ENCODE peak calls at places on chromosomes 1 and 21, in five cellular contexts. G is HCT116, E is H1, F is K562, V is HepG2. C is an unnamed sample.

GRCh38 chr1:53070621-53071020 is 8.6 kb downstream of the PODN start:
- DNase-seq in G (no peak), E (no peak), F (no peak), V (no peak), C (no peak)

GRCh38 chr1:36965301-36966159 is 68.8 kb downstream of the GRIK3 start:
- DNase-seq in G (no peak), E (no peak), F (no peak), V (no peak), C (no peak)

GRCh38 chr1:212814989-212815388 is 23.3 kb downstream of the TATDN3 start:
- DNase-seq in G (no peak), E (no peak), F (peak; percentile 28), V (peak; percentile 25), C (no peak)

GRCh38 chr1:186183219-186183618 is 191.8 kb downstream of the TPR start:
- DNase-seq in G (peak; percentile 33), E (no peak), F (no peak), V (no peak), C (no peak)

GRCh38 chr1:52695627-52696026 is 2.5 kb downstream of the COA7 start:
- DNase-seq in G (no peak), E (no peak), F (no peak), V (no peak), C (no peak)

GRCh38 chr1:154154534-154155181 is at the start of gene NUP210L:
- DNase-seq in G (no peak), E (peak; percentile 23), F (peak; percentile 38), V (no peak), C (no peak)

GRCh38 chr1:170415734-170416372 is 116.1 kb upstream of the GORAB start:
- DNase-seq in G (no peak), E (no peak), F (no peak), V (no peak), C (no peak)

GRCh38 chr1:245874942-245875580 is 632.0 kb downstream of the SMYD3 start:
- DNase-seq in G (no peak), E (no peak), F (peak; percentile 92), V (no peak), C (no peak)

GRCh38 chr1:217133958-217134856 is 411.0 kb upstream of the ESRRG start:
- DNase-seq in G (no peak), E (no peak), F (no peak), V (no peak), C (no peak)

GRCh38 chr1:152047607-152047953 is 10.8 kb upstream of the S100A11 start:
- DNase-seq in G (peak; percentile 89), E (no peak), F (no peak), V (no peak), C (no peak)

GRCh38 chr1:11790101-11790879 is 15.5 kb downstream of the MTHFR start:
- DNase-seq in G (no peak), E (no peak), F (no peak), V (no peak), C (no peak)

GRCh38 chr1:244603498-244603897 is 49.4 kb upstream of the DESI2 start:
- DNase-seq in G (peak; percentile 13), E (no peak), F (peak; percentile 42), V (peak; percentile 7), C (no peak)

GRCh38 chr1:59105548-59106507 is 191.1 kb upstream of the FGGY start:
- DNase-seq in G (no peak), E (no peak), F (no peak), V (no peak), C (no peak)

GRCh38 chr1:2396476-2396875 is 4.8 kb downstream of the RER1 start:
- DNase-seq in G (no peak), E (no peak), F (no peak), V (no peak), C (no peak)

GRCh38 chr21:31728191-31728590 is 3.7 kb downstream of the SCAF4 start:
- DNase-seq in G (no peak), E (no peak), F (no peak), V (no peak), C (no peak)

GRCh38 chr21:26451014-26451740 is 121.9 kb downstream of the CYYR1 start:
- DNase-seq in G (no peak), E (no peak), F (no peak), V (no peak), C (no peak)

GRCh38 chr21:26447932-26448331 is 125.2 kb downstream of the CYYR1 start:
- DNase-seq in G (no peak), E (no peak), F (no peak), V (no peak), C (no peak)

GRCh38 chr21:26445440-26445839 is 127.6 kb downstream of the CYYR1 start:
- DNase-seq in G (no peak), E (no peak), F (no peak), V (no peak), C (no peak)

GRCh38 chr21:26448751-26449150 is 124.3 kb downstream of the CYYR1 start:
- DNase-seq in G (no peak), E (no peak), F (no peak), V (no peak), C (no peak)

DNA sequence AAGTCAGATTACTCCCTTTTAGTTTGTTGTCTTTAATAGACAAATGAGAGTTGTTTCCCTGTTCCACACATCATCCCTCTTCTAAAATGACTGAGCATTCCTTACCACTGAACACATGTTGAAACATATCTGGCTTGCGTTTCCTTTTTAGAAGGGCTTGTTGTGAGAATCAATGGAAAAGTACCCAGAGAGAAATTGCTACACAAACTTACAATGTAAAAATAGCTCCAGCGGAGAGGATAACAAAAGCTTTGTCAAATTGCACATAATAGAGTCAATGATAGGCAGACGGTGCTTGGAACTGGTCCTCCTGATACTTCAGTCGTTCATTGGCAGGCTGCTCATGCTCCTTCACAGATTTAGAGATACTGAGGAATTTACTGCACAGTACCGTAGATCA is 123.9 kb downstream of the CYYR1 start:
- DNase-seq in G (no peak), E (no peak), F (no peak), V (no peak), C (no peak)
- TF ChIP-seq CEBPB in G (no peak), E (no peak), F (no peak), V (no peak), C (no peak)

DNA sequence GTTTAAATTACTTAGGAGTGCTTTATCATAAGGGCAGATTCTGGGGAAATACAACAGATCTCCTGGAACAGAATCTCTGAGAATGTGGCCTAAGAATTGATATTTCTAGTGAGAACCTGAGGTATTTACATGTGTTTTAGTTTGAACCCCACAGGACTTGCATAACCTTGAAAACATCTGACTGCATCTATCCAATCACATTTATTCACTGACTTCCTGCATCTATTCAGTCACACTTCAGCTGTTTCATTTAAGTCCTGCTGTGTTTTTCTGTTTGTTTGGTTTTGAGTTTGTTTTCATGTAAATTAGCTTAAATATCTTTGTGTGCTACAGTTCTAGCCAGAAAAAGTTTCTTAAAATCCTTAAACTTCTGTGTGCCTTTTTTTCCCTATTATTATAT is 1260.7 kb downstream of the PLA2G4A start:
- DNase-seq in G (no peak), E (no peak), F (no peak), V (no peak), C (no peak)
- TF ChIP-seq SRF in G (no peak), E (no peak), F (no peak), V (no peak), C (no peak)

DNA sequence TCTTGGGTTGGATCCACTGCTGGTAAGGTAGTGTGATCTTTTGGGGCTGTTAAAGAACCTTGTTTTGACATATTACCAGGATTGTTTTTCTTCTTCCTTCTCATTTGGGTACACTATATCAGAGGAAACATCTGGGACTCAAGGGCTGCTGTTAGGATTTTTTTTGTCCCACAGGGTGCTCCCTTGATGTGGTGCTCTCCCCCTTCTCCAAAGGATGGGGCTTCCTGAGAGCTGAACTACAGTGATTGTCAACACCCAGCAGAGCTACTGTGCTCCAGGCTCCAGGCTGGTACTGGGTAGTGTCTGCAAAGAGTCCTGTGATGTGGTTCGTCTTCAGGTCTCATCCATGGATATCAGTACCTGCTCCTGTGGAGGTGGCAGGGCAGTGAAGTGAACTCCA is 20.6 kb downstream of the IFI16 start:
- DNase-seq in G (no peak), E (no peak), F (no peak), V (no peak), C (no peak)
- TF ChIP-seq CEBPB in G (no peak), E (no peak), F (no peak), V (no peak), C (no peak)

GRCh38 chr1:63322944-63323865 is 838 bp downstream of the FOXD3 start:
- DNase-seq in G (no peak), E (no peak), F (peak; percentile 43), V (no peak), C (no peak)
- TF ChIP-seq SRF in G (no peak), E (no peak), F (no peak), V (no peak), C (no peak)